ENCODE peak calls at places on chromosome 5, in four cellular contexts. One of them, this sample, is unnamed.
A peak's percentile ranks its signal among the peaks of the same experiment; 100 is the strongest.

GRCh38 chr5:124948062-124948753 is 201.8 kb upstream of the ZNF608 start:
- DNase-seq in thoracic aorta: no peak
- DNase-seq in AG09309: no peak
- DNase-seq in WERI-Rb-1: no peak
- DNase-seq in this sample: no peak

GRCh38 chr5:2465383-2465782 is 286.1 kb downstream of the IRX2 start:
- DNase-seq in thoracic aorta: no peak
- DNase-seq in AG09309: no peak
- DNase-seq in WERI-Rb-1: peak; percentile 79
- DNase-seq in this sample: peak; percentile 35

GRCh38 chr5:134446938-134447337 is 35.3 kb upstream of the CDKN2AIPNL start:
- DNase-seq in thoracic aorta: no peak
- DNase-seq in AG09309: no peak
- DNase-seq in WERI-Rb-1: no peak
- DNase-seq in this sample: no peak

GRCh38 chr5:72355706-72356299 is 35.6 kb downstream of the PTCD2 start:
- DNase-seq in thoracic aorta: no peak
- DNase-seq in AG09309: no peak
- DNase-seq in WERI-Rb-1: peak; percentile 65
- DNase-seq in this sample: peak; percentile 36

GRCh38 chr5:107558951-107559350 is 111.8 kb downstream of the EFNA5 start:
- DNase-seq in thoracic aorta: no peak
- DNase-seq in AG09309: no peak
- DNase-seq in WERI-Rb-1: peak; percentile 61
- DNase-seq in this sample: peak; percentile 83

GRCh38 chr5:58066076-58066475 is 393.8 kb downstream of the PLK2 start:
- DNase-seq in thoracic aorta: no peak
- DNase-seq in AG09309: no peak
- DNase-seq in WERI-Rb-1: no peak
- DNase-seq in this sample: no peak

GRCh38 chr5:36876965-36877666 is 547 bp downstream of the NIPBL start:
- DNase-seq in thoracic aorta: no peak
- DNase-seq in AG09309: no peak
- DNase-seq in WERI-Rb-1: peak; percentile 81
- DNase-seq in this sample: peak; percentile 92

GRCh38 chr5:9196403-9197224 is 349.3 kb downstream of the SEMA5A start:
- DNase-seq in thoracic aorta: no peak
- DNase-seq in AG09309: peak; percentile 63
- DNase-seq in WERI-Rb-1: no peak
- DNase-seq in this sample: no peak

GRCh38 chr5:33240552-33240951 is 200.2 kb upstream of the TARS1 start:
- DNase-seq in thoracic aorta: no peak
- DNase-seq in AG09309: no peak
- DNase-seq in WERI-Rb-1: no peak
- DNase-seq in this sample: no peak

GRCh38 chr5:78698218-78698751 is 49.7 kb upstream of the LHFPL2 start:
- DNase-seq in thoracic aorta: no peak
- DNase-seq in AG09309: no peak
- DNase-seq in WERI-Rb-1: peak; percentile 81
- DNase-seq in this sample: peak; percentile 45

GRCh38 chr5:10452768-10453331 is 11.2 kb downstream of the ROPN1L start:
- DNase-seq in thoracic aorta: no peak
- DNase-seq in AG09309: peak; percentile 77
- DNase-seq in WERI-Rb-1: peak; percentile 56
- DNase-seq in this sample: peak; percentile 92

GRCh38 chr5:142770650-142771609 is 753 bp downstream of the ARHGAP26 start:
- DNase-seq in thoracic aorta: no peak
- DNase-seq in AG09309: no peak
- DNase-seq in WERI-Rb-1: peak; percentile 49
- DNase-seq in this sample: peak; percentile 61

GRCh38 chr5:6497267-6497666 is 48.6 kb downstream of the UBE2QL1 start:
- DNase-seq in thoracic aorta: no peak
- DNase-seq in AG09309: no peak
- DNase-seq in WERI-Rb-1: no peak
- DNase-seq in this sample: no peak

GRCh38 chr5:62562867-62563266 is 15.8 kb upstream of the LRRC70 start:
- DNase-seq in thoracic aorta: no peak
- DNase-seq in AG09309: no peak
- DNase-seq in WERI-Rb-1: no peak
- DNase-seq in this sample: no peak

GRCh38 chr5:55141945-55142690 is 17.9 kb upstream of the GPX8 start:
- DNase-seq in thoracic aorta: no peak
- DNase-seq in AG09309: no peak
- DNase-seq in WERI-Rb-1: no peak
- DNase-seq in this sample: no peak

GRCh38 chr5:95838001-95838520 is 15.5 kb upstream of the GLRX start:
- DNase-seq in thoracic aorta: no peak
- DNase-seq in AG09309: no peak
- DNase-seq in WERI-Rb-1: no peak
- DNase-seq in this sample: no peak

GRCh38 chr5:89060768-89061167 is 177.8 kb upstream of the MEF2C start:
- DNase-seq in thoracic aorta: no peak
- DNase-seq in AG09309: no peak
- DNase-seq in WERI-Rb-1: no peak
- DNase-seq in this sample: no peak

GRCh38 chr5:55601209-55601618 is 66.5 kb upstream of the PLPP1 start:
- DNase-seq in thoracic aorta: peak; percentile 79
- DNase-seq in AG09309: no peak
- DNase-seq in WERI-Rb-1: no peak
- DNase-seq in this sample: no peak

GRCh38 chr5:149485655-149486615 is 65.3 kb downstream of the CSNK1A1 start:
- DNase-seq in thoracic aorta: peak; percentile 92
- DNase-seq in AG09309: peak; percentile 99
- DNase-seq in WERI-Rb-1: no peak
- DNase-seq in this sample: no peak

GRCh38 chr5:115723224-115723623 is 93.2 kb downstream of the CDO1 start:
- DNase-seq in thoracic aorta: no peak
- DNase-seq in AG09309: no peak
- DNase-seq in WERI-Rb-1: no peak
- DNase-seq in this sample: no peak

GRCh38 chr5:65066385-65066784 is 297.7 kb downstream of the CWC27 start:
- DNase-seq in thoracic aorta: no peak
- DNase-seq in AG09309: no peak
- DNase-seq in WERI-Rb-1: no peak
- DNase-seq in this sample: no peak

GRCh38 chr5:64592942-64593341 is 87.1 kb downstream of the RGS7BP start:
- DNase-seq in thoracic aorta: no peak
- DNase-seq in AG09309: no peak
- DNase-seq in WERI-Rb-1: no peak
- DNase-seq in this sample: no peak

GRCh38 chr5:146337264-146337904 is 1.3 kb upstream of the POU4F3 start:
- DNase-seq in thoracic aorta: no peak
- DNase-seq in AG09309: no peak
- DNase-seq in WERI-Rb-1: no peak
- DNase-seq in this sample: no peak

GRCh38 chr5:72117281-72117680 is 10.0 kb downstream of the MAP1B start:
- DNase-seq in thoracic aorta: no peak
- DNase-seq in AG09309: no peak
- DNase-seq in WERI-Rb-1: no peak
- DNase-seq in this sample: no peak

GRCh38 chr5:53303105-53303504 is 177.3 kb upstream of the FST start:
- DNase-seq in thoracic aorta: no peak
- DNase-seq in AG09309: peak; percentile 56
- DNase-seq in WERI-Rb-1: no peak
- DNase-seq in this sample: no peak

GRCh38 chr5:129118405-129118804 is 23.9 kb downstream of the ISOC1 start:
- DNase-seq in thoracic aorta: no peak
- DNase-seq in AG09309: no peak
- DNase-seq in WERI-Rb-1: no peak
- DNase-seq in this sample: peak; percentile 55